ENCODE peak calls at places on chromosome 6, in nine cellular contexts. M is stomach, O is SJSA1, H is aorta, B is HepG2, U is A549, K is neural progenitor cell, F is pancreas, E is Panc1. C is an unnamed sample. For H3K4me1, the result is how much of the 10 kb centered on the place peaks cover.

GRCh38 chr6:99458319-99458718 is 33.2 kb upstream of the PNISR start:
- DNase-seq in K (peak), O (no peak), H (no peak), M (no peak), E (no peak), U (peak), F (no peak), B (peak), C (peak)

GRCh38 chr6:17530321-17530835 is 69.7 kb upstream of the FAM8A1 start:
- DNase-seq in H (no peak), M (no peak), U (no peak), O (no peak), K (no peak), E (no peak), F (no peak), B (no peak), C (peak)

GRCh38 chr6:45586216-45587171 is 208.8 kb upstream of the SUPT3H start:
- DNase-seq in M (no peak), U (no peak), F (no peak), E (no peak), O (no peak), K (peak), B (no peak), H (no peak), C (peak)

GRCh38 chr6:156933201-156934053 is 156.2 kb downstream of the ARID1B start:
- DNase-seq in E (no peak), K (peak), H (no peak), B (peak), U (no peak), M (peak), F (peak), O (no peak), C (no peak)

GRCh38 chr6:36290668-36291620 is 21.1 kb downstream of the PNPLA1 start:
- DNase-seq in B (no peak), F (no peak), M (no peak), E (no peak), H (peak), U (peak), O (no peak), K (no peak), C (no peak)

GRCh38 chr6:53394704-53395103 is 46.0 kb upstream of the ELOVL5 start:
- DNase-seq in B (no peak), U (no peak), F (no peak), E (no peak), M (no peak), K (no peak), O (no peak), H (no peak), C (no peak)

GRCh38 chr6:16496982-16497823 is 258.8 kb downstream of the GMPR start:
- DNase-seq in F (no peak), B (no peak), U (no peak), O (no peak), K (peak), M (no peak), E (no peak), H (peak), C (no peak)

GRCh38 chr6:134757911-134758361 is 192.0 kb downstream of the ALDH8A1 start:
- DNase-seq in M (no peak), O (no peak), B (no peak), F (no peak), K (no peak), U (no peak), E (no peak), H (no peak), C (no peak)

GRCh38 chr6:169520104-169520503 is 181.7 kb downstream of the WDR27 start:
- DNase-seq in K (no peak), E (no peak), B (no peak), F (no peak), U (no peak), H (no peak), M (no peak), O (no peak), C (no peak)

GRCh38 chr6:89411019-89411268 is 1.1 kb downstream of the RRAGD start:
- DNase-seq in H (no peak), O (no peak), M (peak), U (no peak), K (no peak), B (no peak), F (no peak), E (no peak), C (no peak)

GRCh38 chr6:170497845-170498281 is 55.2 kb downstream of the PSMB1 start:
- DNase-seq in E (no peak), B (no peak), U (no peak), F (no peak), H (no peak), M (no peak), O (no peak), K (peak), C (peak)

GRCh38 chr6:149925974-149926777 is 3.3 kb upstream of the RAET1G start:
- DNase-seq in K (peak), B (peak), E (peak), F (peak), M (peak), O (peak), H (peak), U (peak), C (peak)

GRCh38 chr6:73180718-73181619 is 44.3 kb downstream of the KHDC1L start:
- DNase-seq in B (peak), K (peak), O (peak), E (peak), F (no peak), U (peak), M (no peak), H (no peak), C (peak)

GRCh38 chr6:16291739-16292138 is 53.4 kb downstream of the GMPR start:
- DNase-seq in H (no peak), O (no peak), M (no peak), K (no peak), F (no peak), B (no peak), U (no peak), E (no peak), C (no peak)

GRCh38 chr6:146258206-146258605 is 229.3 kb downstream of the GRM1 start:
- DNase-seq in F (no peak), U (no peak), K (no peak), B (no peak), O (no peak), E (no peak), H (no peak), M (no peak), C (no peak)

GRCh38 chr6:18405477-18406293 is 18.5 kb downstream of the RNF144B start:
- DNase-seq in B (no peak), O (peak), U (peak), M (no peak), K (no peak), F (no peak), E (peak), H (no peak), C (no peak)

GRCh38 chr6:108156938-108157233 is 8.9 kb upstream of the NR2E1 start:
- DNase-seq in B (no peak), O (no peak), E (no peak), M (no peak), U (no peak), F (no peak), H (no peak), K (no peak), C (no peak)

GRCh38 chr6:32177182-32177787 is 920 bp upstream of the RNF5 start:
- DNase-seq in O (peak), E (no peak), H (no peak), M (no peak), U (no peak), B (no peak), F (no peak), K (peak), C (peak)

GRCh38 chr6:14665827-14666724 is 548.5 kb downstream of the CD83 start:
- DNase-seq in E (no peak), U (peak), F (no peak), K (no peak), B (no peak), M (no peak), H (peak), O (peak), C (no peak)

GRCh38 chr6:149405823-149406765 is 6.0 kb downstream of the SUMO4 start:
- DNase-seq in H (no peak), B (no peak), M (no peak), O (no peak), F (no peak), U (no peak), K (no peak), E (no peak), C (no peak)

GRCh38 chr6:75794954-75795739 is 46.1 kb downstream of the MYO6 start:
- DNase-seq in K (no peak), E (no peak), O (no peak), F (no peak), M (no peak), U (no peak), B (no peak), H (no peak), C (no peak)

GRCh38 chr6:52975580-52975979 is 19.5 kb downstream of the GSTA4 start:
- DNase-seq in F (no peak), M (no peak), O (no peak), B (no peak), H (no peak), K (no peak), U (no peak), E (no peak), C (no peak)

GRCh38 chr6:149190228-149190831 is 127.2 kb upstream of the TAB2 start:
- DNase-seq in H (peak), B (peak), O (no peak), M (peak), K (peak), F (peak), U (peak), E (peak), C (peak)

GRCh38 chr6:163588211-163588919 is 173.8 kb downstream of the QKI start:
- DNase-seq in U (no peak), M (no peak), O (peak), H (no peak), B (no peak), F (no peak), E (no peak), K (no peak), C (no peak)

GRCh38 chr6:51578362-51578761 is 509.1 kb downstream of the PKHD1 start:
- DNase-seq in H (no peak), O (no peak), E (no peak), F (no peak), K (no peak), B (no peak), U (no peak), M (no peak), C (no peak)

GRCh38 chr6:142802124-142802523 is 142.9 kb downstream of the HIVEP2 start:
- DNase-seq in F (no peak), M (no peak), E (peak), H (no peak), O (peak), B (peak), U (peak), K (no peak), C (peak)

GRCh38 chr6:43833996-43834390 is 64.0 kb downstream of the VEGFA start:
- DNase-seq in B (no peak), M (no peak), H (no peak), U (no peak), F (no peak), E (no peak), K (no peak), O (no peak), C (no peak)
- H3K4me1 ChIP-seq in B (half or more), M (under half), H (under half), U (under half), F (under half), E (under half), K (half or more), O (under half), C (under half)

DNA sequence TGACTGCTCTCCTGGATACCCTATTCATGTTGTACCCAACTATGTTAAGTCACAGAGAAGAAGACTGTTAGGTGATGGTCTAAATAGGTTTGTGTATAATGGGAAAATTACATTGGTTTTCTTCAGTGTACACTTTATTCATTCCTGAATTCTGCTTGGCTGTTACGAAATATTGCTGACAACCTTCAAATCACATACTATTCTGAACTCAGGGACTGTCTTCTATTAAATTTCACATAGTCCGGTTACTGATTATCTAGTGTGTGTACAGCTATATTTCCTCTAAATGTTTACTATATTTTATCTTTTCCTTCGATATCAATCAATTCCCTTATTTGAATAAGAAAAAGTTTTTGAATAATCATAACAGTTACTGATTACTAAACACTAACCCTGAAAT is 1090.3 kb upstream of the CITED2 start:
- DNase-seq in B (no peak), O (no peak), U (no peak), E (no peak), H (no peak), F (no peak), K (no peak), M (no peak), C (no peak)
- H3K4me3 ChIP-seq in B (no peak), O (no peak), U (no peak), E (no peak), H (no peak), F (no peak), K (no peak), M (no peak), C (no peak)

GRCh38 chr6:166999845-167000253 is 652 bp downstream of the CEP43 start:
- DNase-seq in U (peak), B (peak), E (no peak), F (no peak), K (no peak), M (peak), H (no peak), O (no peak), C (peak)
- H3K27ac ChIP-seq in U (peak), B (peak), E (peak), F (peak), K (no peak), M (peak), H (no peak), O (peak), C (peak)

GRCh38 chr6:67345946-67346345 is 1289.1 kb upstream of the ADGRB3 start:
- DNase-seq in O (no peak), F (no peak), K (no peak), E (no peak), H (no peak), U (no peak), B (peak), M (no peak), C (no peak)

GRCh38 chr6:67352717-67353116 is 1282.4 kb upstream of the ADGRB3 start:
- DNase-seq in M (no peak), U (no peak), K (no peak), O (no peak), E (no peak), F (no peak), H (no peak), B (no peak), C (no peak)

GRCh38 chr6:67353861-67354260 is 1281.2 kb upstream of the ADGRB3 start:
- DNase-seq in E (no peak), O (no peak), F (no peak), K (no peak), B (no peak), H (no peak), U (no peak), M (no peak), C (no peak)

DNA sequence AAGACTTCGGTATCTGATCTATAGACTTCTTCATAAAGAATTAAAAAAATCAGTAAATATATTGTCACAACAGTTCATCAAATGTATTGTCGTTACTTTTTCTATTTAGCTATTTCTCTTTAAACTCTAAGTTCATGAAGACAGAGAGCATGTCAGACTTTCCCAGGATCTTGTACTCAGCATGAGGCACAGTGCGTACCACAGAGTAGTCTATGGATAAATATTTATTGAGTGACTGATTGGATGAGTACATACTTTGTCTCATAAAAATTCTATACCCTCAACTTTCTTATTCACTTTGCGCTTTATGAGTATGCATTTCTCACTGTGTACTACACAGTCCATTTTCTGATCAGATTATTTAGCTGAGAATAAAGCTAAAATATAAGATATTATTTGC is 1284.4 kb upstream of the ADGRB3 start:
- DNase-seq in U (no peak), E (no peak), O (no peak), F (no peak), H (no peak), K (no peak), B (no peak), M (no peak), C (no peak)
- H3K4me1 ChIP-seq in U (under half), E (under half), O (under half), F (under half), H (under half), K (under half), B (under half), M (under half), C (under half)

GRCh38 chr6:34066772-34067770 is 78.8 kb downstream of the GRM4 start:
- DNase-seq in E (no peak), O (no peak), U (no peak), F (no peak), B (no peak), H (peak), K (no peak), M (no peak), C (no peak)

GRCh38 chr6:34066284-34066571 is 79.7 kb downstream of the GRM4 start:
- DNase-seq in K (no peak), U (no peak), F (no peak), O (no peak), E (no peak), H (no peak), M (no peak), B (no peak), C (no peak)

GRCh38 chr6:34064675-34065074 is 81.2 kb downstream of the GRM4 start:
- DNase-seq in E (no peak), K (no peak), H (no peak), O (no peak), B (no peak), F (no peak), U (no peak), M (no peak), C (no peak)

GRCh38 chr6:34063641-34064040 is 82.2 kb downstream of the GRM4 start:
- DNase-seq in F (no peak), E (no peak), O (no peak), K (no peak), M (no peak), B (no peak), U (no peak), H (no peak), C (no peak)

DNA sequence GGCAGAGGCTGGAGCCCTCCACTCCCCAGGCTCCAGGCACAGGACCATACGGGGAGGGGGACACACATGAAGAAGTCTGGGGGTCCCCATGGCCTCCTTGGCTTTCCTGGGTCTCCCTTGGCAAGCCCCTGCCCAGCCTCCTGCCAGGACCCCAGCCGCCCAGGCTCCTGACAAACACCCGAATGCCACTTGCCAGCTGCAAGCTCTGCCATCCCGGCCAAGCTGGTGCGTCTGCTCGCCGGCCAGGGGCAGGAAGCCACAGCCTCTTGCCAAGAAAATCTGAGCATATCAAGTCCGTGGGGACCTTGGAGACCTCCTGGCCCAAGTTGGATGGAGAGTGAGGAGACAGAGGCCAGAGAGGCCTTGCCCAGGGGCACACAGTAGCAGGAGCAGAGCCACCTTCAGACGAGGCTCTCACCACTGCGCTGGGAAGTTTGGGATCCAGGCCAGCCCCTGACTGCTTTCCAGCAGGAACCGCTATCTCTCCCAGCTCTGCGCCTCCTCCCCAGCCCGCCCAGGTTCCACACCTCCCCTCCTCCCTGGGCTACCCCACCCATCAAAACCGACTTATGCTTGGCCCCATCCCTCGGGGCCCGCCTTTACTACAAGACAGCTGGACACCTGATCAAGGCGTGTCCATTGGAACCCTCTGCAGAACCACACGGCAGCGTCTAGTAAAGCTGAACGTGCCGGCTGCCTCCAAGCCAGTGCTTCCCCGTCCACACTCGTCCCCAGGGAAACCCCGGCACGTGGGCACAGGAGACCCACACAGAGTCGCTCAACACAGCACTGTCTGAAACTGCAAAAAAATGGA is 80.2 kb downstream of the GRM4 start:
- DNase-seq in M (no peak), E (no peak), B (no peak), K (no peak), U (no peak), F (no peak), H (peak), O (no peak), C (no peak)
- H3K4me3 ChIP-seq in M (no peak), E (no peak), B (no peak), K (no peak), U (no peak), F (no peak), H (no peak), O (no peak), C (no peak)

DNA sequence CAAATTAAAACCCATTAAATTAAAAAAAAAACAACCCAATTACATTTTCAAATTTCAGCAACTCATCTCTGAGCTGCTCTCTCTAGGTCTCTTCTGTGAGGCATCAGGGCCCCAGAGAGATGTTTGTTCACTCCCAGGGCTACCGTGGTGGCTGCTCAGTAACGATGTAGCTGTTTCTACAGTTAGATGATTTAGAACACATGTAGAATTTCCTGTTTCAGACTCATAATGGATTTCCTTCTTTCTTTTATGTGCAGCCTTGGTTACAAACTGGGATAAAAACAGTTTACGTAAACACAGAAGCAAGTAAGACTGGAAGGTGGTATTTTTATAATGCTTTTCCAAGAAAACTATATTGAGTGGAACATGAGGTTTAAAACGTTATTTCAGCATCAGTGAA is 116.1 kb upstream of the CCN2 start:
- DNase-seq in O (no peak), K (no peak), U (no peak), F (no peak), H (no peak), B (no peak), M (no peak), E (no peak), C (no peak)
- H3K27ac ChIP-seq in O (peak), K (no peak), U (no peak), F (no peak), H (no peak), B (no peak), M (no peak), E (no peak), C (no peak)